ENCODE peak calls at places on chromosomes 16 and 17, in five cellular contexts. T is H1, Y is neuronal stem cell, Z is mesenchymal stem cell, D is H9. G is an unnamed sample.

GRCh38 chr17:68184816-68185436 is 62.9 kb upstream of the AMZ2 start:
- DNase-seq in T (no peak), Y (no peak), Z (no peak), D (no peak), G (no peak)

GRCh38 chr16:27326738-27327585 is 13.2 kb downstream of the IL4R start:
- DNase-seq in T (peak), Y (no peak), Z (peak), D (peak), G (peak)

GRCh38 chr16:1791943-1792812 is 1.3 kb downstream of the IGFALS start:
- DNase-seq in T (no peak), Y (no peak), Z (no peak), D (no peak), G (no peak)

GRCh38 chr16:88020513-88020885 is 69.3 kb downstream of the BANP start:
- DNase-seq in T (no peak), Y (no peak), Z (no peak), D (no peak), G (no peak)

GRCh38 chr17:17114592-17115225 is 72.5 kb downstream of the MPRIP start:
- DNase-seq in T (no peak), Y (no peak), Z (no peak), D (no peak), G (no peak)

GRCh38 chr17:69320210-69320907 is 6.6 kb downstream of the ABCA5 start:
- DNase-seq in T (no peak), Y (no peak), Z (no peak), D (no peak), G (no peak)

GRCh38 chr17:81282876-81283275 is 12.2 kb downstream of the SLC38A10 start:
- DNase-seq in T (no peak), Y (no peak), Z (no peak), D (no peak), G (no peak)

GRCh38 chr17:81941484-81942166 is 4.5 kb upstream of the PYCR1 start:
- DNase-seq in T (no peak), Y (no peak), Z (no peak), D (peak), G (no peak)

GRCh38 chr17:52827526-52827925 is 669.0 kb upstream of the CA10 start:
- DNase-seq in T (no peak), Y (no peak), Z (no peak), D (no peak), G (no peak)

GRCh38 chr17:69501591-69502468 is 87.3 kb downstream of the MAP2K6 start:
- DNase-seq in T (no peak), Y (no peak), Z (peak), D (peak), G (no peak)

GRCh38 chr17:28001149-28001548 is 41.3 kb upstream of the NLK start:
- DNase-seq in T (no peak), Y (no peak), Z (no peak), D (no peak), G (no peak)

DNA sequence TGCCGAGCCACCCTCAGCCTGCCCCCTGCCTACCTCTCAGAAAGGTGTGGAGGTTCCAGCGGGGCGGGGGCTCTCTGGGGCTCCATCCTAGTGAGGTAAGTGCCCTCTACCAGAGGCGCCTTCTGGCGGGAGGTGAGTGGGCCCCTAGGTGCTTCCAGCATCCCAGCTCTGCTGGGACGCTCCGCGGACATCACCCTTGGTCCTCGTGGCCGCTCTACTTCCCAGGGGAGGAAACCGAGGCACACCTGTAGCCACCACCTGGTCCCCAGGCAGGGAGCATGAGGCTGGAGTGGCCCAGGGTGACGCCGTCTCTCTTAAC is 1.4 kb downstream of the MCRIP2 start:
- DNase-seq in T (no peak), Y (no peak), Z (no peak), D (no peak), G (no peak)
- H3K9ac ChIP-seq in T (no peak), Y (no peak), Z (peak), D (no peak), G (no peak)

DNA sequence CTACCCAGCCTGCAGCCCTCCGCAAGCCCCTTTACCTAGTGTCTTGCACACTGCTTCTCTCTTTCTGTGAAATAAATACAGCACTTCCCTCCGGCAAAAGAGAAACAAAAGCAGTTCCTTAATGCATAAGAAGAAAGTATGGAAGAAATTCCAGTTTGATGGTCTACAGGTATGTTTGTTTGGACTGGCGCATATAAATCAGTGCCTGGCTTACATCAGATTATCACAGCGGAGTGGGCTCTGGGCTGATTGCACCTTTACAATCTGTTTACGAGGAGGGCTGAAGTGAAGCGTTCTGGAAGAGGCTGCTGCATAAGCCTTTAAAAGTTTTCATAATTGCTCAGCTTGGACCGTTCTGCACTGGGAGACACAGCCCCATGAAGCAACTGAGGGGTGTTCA is 153.5 kb upstream of the FOXF1 start:
- DNase-seq in T (no peak), Y (no peak), Z (no peak), D (no peak), G (no peak)
- H2BK5ac ChIP-seq in T (no peak), Y (no peak), Z (no peak), D (no peak), G (no peak)

GRCh38 chr16:75938818-75939217 is 212.5 kb upstream of the CPHXL start:
- DNase-seq in T (no peak), Y (no peak), Z (peak), D (no peak), G (no peak)
- H2BK12ac ChIP-seq in T (no peak), Y (no peak), Z (peak), D (no peak), G (no peak)

DNA sequence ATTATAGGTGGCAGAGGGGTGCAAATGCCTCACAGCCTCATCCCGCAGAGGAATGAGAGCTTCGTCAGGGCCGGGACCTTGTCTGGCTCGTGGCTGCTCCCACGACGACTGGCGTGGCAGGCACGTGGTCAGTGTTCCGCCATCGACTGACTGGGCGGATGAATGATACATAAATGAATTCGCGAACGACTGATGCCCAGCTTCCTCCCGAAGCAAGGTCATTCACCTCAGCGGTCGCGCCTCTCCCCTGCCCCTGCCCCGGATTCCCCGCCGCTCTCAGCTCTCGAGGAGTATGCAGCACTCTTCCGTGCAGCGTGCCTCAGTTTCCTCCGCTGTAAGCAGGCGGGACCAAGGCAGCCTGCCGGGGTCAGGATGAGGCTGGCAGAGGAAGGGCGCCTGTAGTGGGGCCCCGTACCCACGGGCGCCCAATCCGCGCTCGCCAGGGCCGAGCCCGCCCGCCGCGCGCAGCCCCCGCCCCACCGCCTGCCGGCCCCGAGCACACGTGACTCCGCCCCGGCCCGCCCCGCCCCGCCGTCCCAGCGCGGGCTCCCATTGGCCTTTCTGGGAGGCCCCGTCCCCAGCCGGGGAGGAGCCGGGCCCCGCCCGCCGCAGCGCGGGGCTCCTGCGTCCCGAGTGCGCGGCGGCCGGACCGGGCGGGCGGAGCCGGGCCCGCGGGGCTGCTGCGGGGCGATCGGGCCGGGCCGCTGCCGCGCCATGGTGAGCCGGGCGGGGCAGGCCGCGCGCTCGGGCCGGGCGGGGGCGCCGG is at the start of gene SNN:
- DNase-seq in T (peak), Y (peak), Z (peak), D (peak), G (peak)
- H3K9ac ChIP-seq in T (peak), Y (peak), Z (peak), D (peak), G (peak)

GRCh38 chr16:85398050-85398451 is 215.1 kb upstream of the GSE1 start:
- DNase-seq in T (peak), Y (no peak), Z (no peak), D (no peak), G (no peak)

GRCh38 chr16:85400305-85401205 is 212.6 kb upstream of the GSE1 start:
- DNase-seq in T (no peak), Y (no peak), Z (no peak), D (no peak), G (no peak)

GRCh38 chr16:85398688-85399582 is 214.2 kb upstream of the GSE1 start:
- DNase-seq in T (peak), Y (no peak), Z (no peak), D (no peak), G (no peak)

GRCh38 chr16:85401370-85401916 is 211.7 kb upstream of the GSE1 start:
- DNase-seq in T (peak), Y (no peak), Z (no peak), D (no peak), G (no peak)

DNA sequence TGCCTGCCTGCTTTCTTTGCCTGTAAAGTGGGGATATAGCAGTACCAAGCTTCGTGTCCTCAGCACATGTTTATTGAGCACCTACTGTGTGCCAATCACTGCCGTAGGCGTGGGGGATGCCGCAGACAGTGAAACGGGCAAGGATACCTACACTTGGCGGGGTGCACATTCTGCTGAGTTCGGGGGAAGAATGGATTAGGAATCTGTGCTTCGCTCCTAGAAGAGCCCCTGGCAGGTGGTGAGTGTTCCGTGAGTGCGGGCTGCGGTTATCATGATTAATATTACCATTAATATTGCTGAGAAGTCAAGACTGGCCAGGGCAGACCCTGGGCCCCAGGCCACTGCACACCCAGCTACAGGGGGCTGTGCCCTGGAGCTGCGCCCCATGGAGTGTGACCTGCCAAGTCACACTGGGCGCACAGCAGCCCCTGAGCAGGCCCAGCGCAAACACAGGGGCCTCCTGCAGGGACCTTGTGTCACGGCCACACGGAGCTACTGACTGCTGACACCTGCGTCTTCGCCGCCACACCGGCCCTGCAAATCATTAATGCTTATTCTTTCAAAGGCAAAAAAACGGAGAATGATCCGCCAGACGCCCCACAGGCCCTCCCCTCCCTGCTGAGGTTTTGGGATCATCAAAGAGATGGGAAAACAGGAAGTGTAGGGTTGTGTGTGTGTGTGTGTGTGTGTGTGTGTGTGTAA is 213.4 kb upstream of the GSE1 start:
- DNase-seq in T (peak), Y (no peak), Z (no peak), D (no peak), G (no peak)
- H2BK5ac ChIP-seq in T (peak), Y (no peak), Z (no peak), D (no peak), G (no peak)

GRCh38 chr16:29901607-29901945 is 1.3 kb downstream of the ASPHD1 start:
- DNase-seq in T (no peak), Y (no peak), Z (no peak), D (no peak), G (no peak)
- H2BK12ac ChIP-seq in T (no peak), Y (no peak), Z (no peak), D (no peak), G (no peak)

DNA sequence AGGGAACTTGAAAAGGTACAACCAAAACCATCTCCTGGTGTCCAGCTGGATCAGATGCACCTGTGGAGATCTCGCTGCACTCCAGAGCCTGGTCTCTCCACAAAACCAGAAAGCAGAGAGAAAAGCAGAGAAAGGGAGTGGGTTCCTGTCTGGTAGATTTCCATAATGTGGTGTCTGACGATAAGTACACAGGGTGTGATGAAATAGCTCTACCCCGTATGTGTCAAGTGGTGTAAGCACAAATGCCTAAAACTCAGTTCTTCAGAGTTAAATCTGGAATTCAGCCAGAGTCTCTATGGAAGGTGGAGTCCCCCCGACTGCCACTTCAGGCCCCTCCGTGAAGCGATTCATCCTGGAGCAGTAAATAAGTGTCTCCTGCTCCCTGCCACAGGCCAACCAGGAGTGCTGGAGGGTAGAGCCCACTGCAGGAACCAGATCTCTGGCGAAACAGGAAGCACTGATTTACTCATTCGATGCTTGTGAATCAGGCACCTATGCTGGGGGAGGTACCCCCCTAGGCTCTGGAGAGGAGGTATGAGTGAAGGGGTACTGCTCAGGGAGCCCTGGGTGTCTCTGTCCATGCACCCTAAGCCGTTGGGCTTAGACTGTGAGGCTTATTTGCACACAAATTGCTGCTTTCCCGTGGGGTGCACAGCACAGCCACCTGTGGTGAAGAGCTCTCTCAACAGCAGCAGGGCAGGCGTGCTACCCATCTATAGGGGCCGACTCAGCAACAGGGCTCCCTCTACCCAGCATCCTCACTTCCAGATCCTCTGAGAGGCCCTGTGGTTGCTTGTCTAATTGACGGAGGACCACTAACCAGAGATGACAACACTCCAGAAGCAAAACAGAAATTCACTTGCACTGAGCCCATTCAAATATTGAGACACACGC is 97.1 kb upstream of the MYOCD start:
- DNase-seq in T (no peak), Y (no peak), Z (peak), D (no peak), G (no peak)
- H3K9ac ChIP-seq in T (no peak), Y (no peak), Z (no peak), D (no peak), G (no peak)

GRCh38 chr17:2972749-2973148 is 90.7 kb downstream of the OR1D5 start:
- DNase-seq in T (no peak), Y (no peak), Z (no peak), D (no peak), G (no peak)
- H2BK5ac ChIP-seq in T (no peak), Y (no peak), Z (no peak), D (no peak), G (no peak)

GRCh38 chr16:54748611-54749190 is 182.0 kb upstream of the IRX5 start:
- DNase-seq in T (no peak), Y (no peak), Z (no peak), D (no peak), G (no peak)
- H2BK12ac ChIP-seq in T (no peak), Y (no peak), Z (no peak), D (no peak), G (no peak)